ENCODE peak calls at places on chromosomes 12 and 14, in four cellular contexts. One of them, this sample, is unnamed.

GRCh38 chr14:88621090-88621489 is 58.3 kb downstream of the ZC3H14 start:
- DNase-seq in aorta: no peak
- DNase-seq in body of pancreas: no peak
- DNase-seq in H7: no peak
- DNase-seq in this sample: no peak

GRCh38 chr14:105498430-105499255 is 7.6 kb downstream of the TEDC1 start:
- DNase-seq in aorta: peak; percentile 75
- DNase-seq in body of pancreas: no peak
- DNase-seq in H7: peak; percentile 72
- DNase-seq in this sample: no peak

GRCh38 chr12:27779837-27780611 is at the start of the genes KLHL42 and MANSC4:
- DNase-seq in aorta: peak; percentile 94
- DNase-seq in body of pancreas: peak; percentile 78
- DNase-seq in H7: peak; percentile 92
- DNase-seq in this sample: peak; percentile 91

GRCh38 chr12:115261691-115262398 is 577.9 kb upstream of the TBX3 start:
- DNase-seq in aorta: no peak
- DNase-seq in body of pancreas: no peak
- DNase-seq in H7: no peak
- DNase-seq in this sample: no peak

GRCh38 chr12:106710143-106710893 is 64.2 kb upstream of the RIC8B start:
- DNase-seq in aorta: no peak
- DNase-seq in body of pancreas: no peak
- DNase-seq in H7: peak; percentile 37
- DNase-seq in this sample: no peak

GRCh38 chr14:100488057-100488456 is 99.2 kb downstream of the BEGAIN start:
- DNase-seq in aorta: no peak
- DNase-seq in body of pancreas: no peak
- DNase-seq in H7: no peak
- DNase-seq in this sample: no peak

GRCh38 chr14:100440207-100440631 is 117.1 kb downstream of the SLC25A47 start:
- DNase-seq in aorta: no peak
- DNase-seq in body of pancreas: peak; percentile 85
- DNase-seq in H7: peak; percentile 87
- DNase-seq in this sample: peak; percentile 62

GRCh38 chr12:119383206-119383605 is 48.7 kb downstream of the CCDC60 start:
- DNase-seq in aorta: no peak
- DNase-seq in body of pancreas: no peak
- DNase-seq in H7: no peak
- DNase-seq in this sample: no peak

GRCh38 chr14:20530771-20531571 is 25.6 kb downstream of the RNASE10 start:
- DNase-seq in aorta: peak; percentile 87
- DNase-seq in body of pancreas: peak; percentile 72
- DNase-seq in H7: peak; percentile 62
- DNase-seq in this sample: peak; percentile 61

GRCh38 chr12:34398706-34399630 is 376.7 kb downstream of the ALG10 start:
- DNase-seq in aorta: peak; percentile 72
- DNase-seq in body of pancreas: peak; percentile 4
- DNase-seq in H7: peak; percentile 15
- DNase-seq in this sample: peak; percentile 32

GRCh38 chr14:23641180-23641914 is 5.2 kb downstream of the DHRS2 start:
- DNase-seq in aorta: no peak
- DNase-seq in body of pancreas: no peak
- DNase-seq in H7: no peak
- DNase-seq in this sample: no peak

GRCh38 chr14:34355584-34356266 is 106.3 kb downstream of the SPTSSA start:
- DNase-seq in aorta: no peak
- DNase-seq in body of pancreas: no peak
- DNase-seq in H7: no peak
- DNase-seq in this sample: no peak

GRCh38 chr12:15601210-15601800 is 187.9 kb downstream of the EPS8 start:
- DNase-seq in aorta: no peak
- DNase-seq in body of pancreas: no peak
- DNase-seq in H7: no peak
- DNase-seq in this sample: no peak

GRCh38 chr12:26030371-26030770 is 71.9 kb downstream of the RASSF8 start:
- DNase-seq in aorta: no peak
- DNase-seq in body of pancreas: no peak
- DNase-seq in H7: no peak
- DNase-seq in this sample: no peak

GRCh38 chr14:68598621-68599447 is 194.0 kb downstream of the ZFP36L1 start:
- DNase-seq in aorta: peak; percentile 86
- DNase-seq in body of pancreas: peak; percentile 80
- DNase-seq in H7: no peak
- DNase-seq in this sample: peak; percentile 91

DNA sequence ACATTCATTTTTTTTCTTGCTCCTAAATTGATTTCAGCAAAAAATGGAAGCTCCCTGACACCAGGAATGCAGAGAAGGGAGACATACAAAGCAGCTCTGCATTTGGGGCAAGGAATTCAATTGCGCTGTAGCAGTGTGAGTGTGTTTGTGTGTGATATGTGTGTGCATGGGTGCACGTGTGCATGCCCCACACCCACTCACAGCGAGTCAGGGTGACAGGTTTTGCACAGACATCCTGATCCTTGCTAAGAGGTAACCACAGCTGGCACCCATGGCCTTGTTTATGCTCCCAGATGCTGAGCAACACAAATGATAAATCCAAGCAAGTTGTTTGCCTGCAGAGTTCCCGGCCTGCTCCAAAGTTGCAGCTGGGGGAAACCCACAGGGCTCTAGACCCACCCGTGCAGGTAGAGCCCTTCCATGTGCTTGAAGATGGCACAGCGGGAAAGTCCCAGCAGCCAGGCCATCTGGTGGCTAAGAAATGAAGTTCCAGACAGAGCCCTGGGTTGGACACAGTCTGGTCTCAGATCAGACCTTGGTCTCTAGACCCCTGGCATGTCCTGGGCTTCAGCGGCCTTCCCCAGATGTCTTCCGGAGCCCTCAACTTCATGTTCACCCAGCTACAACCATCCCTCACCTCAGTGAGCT is 25.8 kb upstream of the BDKRB2 start:
- DNase-seq in aorta: peak; percentile 57
- DNase-seq in body of pancreas: no peak
- DNase-seq in H7: no peak
- DNase-seq in this sample: no peak
- H3K27me3 ChIP-seq in aorta: no peaks in the 10 kb centered on the region
- H3K27me3 ChIP-seq in body of pancreas: no peaks in the 10 kb centered on the region
- H3K27me3 ChIP-seq in H7: no peaks in the 10 kb centered on the region
- H3K27me3 ChIP-seq in this sample: no peaks in the 10 kb centered on the region

GRCh38 chr12:132290203-132290540 is 39.2 kb downstream of the GALNT9 start:
- DNase-seq in aorta: no peak
- DNase-seq in body of pancreas: no peak
- DNase-seq in H7: no peak
- DNase-seq in this sample: peak; percentile 27

GRCh38 chr12:132295101-132295526 is 34.3 kb downstream of the GALNT9 start:
- DNase-seq in aorta: no peak
- DNase-seq in body of pancreas: no peak
- DNase-seq in H7: no peak
- DNase-seq in this sample: peak; percentile 33

GRCh38 chr12:132291402-132292175 is 37.8 kb downstream of the GALNT9 start:
- DNase-seq in aorta: no peak
- DNase-seq in body of pancreas: no peak
- DNase-seq in H7: no peak
- DNase-seq in this sample: peak; percentile 39

GRCh38 chr12:132294121-132295034 is 35.0 kb downstream of the GALNT9 start:
- DNase-seq in aorta: no peak
- DNase-seq in body of pancreas: no peak
- DNase-seq in H7: no peak
- DNase-seq in this sample: peak; percentile 27

DNA sequence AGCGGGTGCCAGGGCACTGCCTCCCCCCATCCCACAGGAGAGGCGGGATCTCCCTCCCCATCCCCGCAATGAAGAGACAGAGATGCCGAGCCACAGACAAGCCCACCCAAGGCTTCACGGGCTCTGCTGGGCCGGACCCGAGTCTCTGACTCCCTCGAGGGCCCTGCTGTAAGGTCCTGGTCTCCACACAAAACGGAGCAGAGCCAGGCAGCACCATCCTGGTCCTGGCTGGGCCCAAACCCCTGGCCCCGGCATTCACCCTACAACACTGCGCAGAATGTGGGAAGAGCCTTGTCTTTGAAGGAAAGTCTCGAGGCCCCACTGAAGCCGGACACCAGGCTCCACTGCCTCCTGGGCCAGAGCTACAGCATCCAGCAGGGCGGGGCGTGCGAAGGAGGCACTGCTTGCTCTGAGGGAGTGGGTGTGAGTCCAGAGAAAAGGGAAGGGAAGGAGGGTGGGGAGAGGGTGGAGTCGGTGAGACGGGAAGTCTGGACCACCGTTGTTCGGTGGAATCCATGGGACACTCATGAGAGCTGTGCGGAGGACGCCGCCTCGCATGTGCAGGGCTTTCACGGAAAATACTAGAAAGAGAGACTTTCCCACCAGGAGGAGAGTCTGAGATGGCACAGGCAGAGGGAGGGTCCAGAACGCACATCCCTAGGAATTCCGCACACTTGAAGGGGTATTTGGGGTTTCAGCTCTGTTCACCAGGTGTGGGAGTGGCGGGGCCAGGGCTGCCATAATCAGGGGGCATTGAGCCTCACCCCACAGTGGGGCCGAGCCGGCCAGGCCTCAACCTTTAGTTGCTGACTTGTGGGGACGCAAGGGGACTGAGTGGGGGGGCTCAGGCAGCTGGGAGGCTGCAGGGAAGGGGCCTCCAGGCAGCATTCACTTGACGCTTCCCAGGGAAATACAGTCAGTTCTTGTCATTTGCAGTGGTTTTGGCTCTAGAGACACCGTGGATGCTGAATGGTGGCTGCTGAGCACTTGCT is 36.8 kb downstream of the GALNT9 start:
- DNase-seq in aorta: no peak
- DNase-seq in body of pancreas: no peak
- DNase-seq in H7: no peak
- DNase-seq in this sample: no peak
- H3K27me3 ChIP-seq in aorta: no peaks in the 10 kb centered on the region
- H3K27me3 ChIP-seq in body of pancreas: no peaks in the 10 kb centered on the region
- H3K27me3 ChIP-seq in H7: no peaks in the 10 kb centered on the region
- H3K27me3 ChIP-seq in this sample: no peaks in the 10 kb centered on the region

GRCh38 chr14:28769358-28769757 is 2.8 kb downstream of the FOXG1 start:
- DNase-seq in aorta: no peak
- DNase-seq in body of pancreas: no peak
- DNase-seq in H7: no peak
- DNase-seq in this sample: no peak

GRCh38 chr14:28770574-28770973 is 4.0 kb downstream of the FOXG1 start:
- DNase-seq in aorta: no peak
- DNase-seq in body of pancreas: no peak
- DNase-seq in H7: no peak
- DNase-seq in this sample: no peak

GRCh38 chr14:28768549-28768870 is 1.9 kb downstream of the FOXG1 start:
- DNase-seq in aorta: no peak
- DNase-seq in body of pancreas: no peak
- DNase-seq in H7: no peak
- DNase-seq in this sample: no peak

GRCh38 chr14:28771168-28771567 is 4.6 kb downstream of the FOXG1 start:
- DNase-seq in aorta: no peak
- DNase-seq in body of pancreas: no peak
- DNase-seq in H7: no peak
- DNase-seq in this sample: no peak

DNA sequence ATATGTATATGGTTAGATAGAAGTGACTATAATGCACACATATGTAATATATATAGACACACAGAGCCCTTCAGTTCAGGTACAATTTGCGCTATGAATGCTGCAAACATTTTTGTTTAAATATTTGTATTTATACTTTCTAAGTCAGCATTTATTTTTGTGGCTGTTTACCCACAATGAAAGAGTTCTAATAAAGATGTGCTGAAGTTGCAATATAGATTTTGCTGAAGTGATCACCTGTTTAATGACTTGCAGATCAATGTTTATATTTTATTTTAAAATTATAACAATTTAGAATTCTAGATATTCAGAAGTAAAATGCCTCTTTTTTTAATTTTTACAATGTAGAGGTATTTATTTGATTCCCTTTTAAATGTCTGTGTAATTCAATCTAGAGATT is 3.5 kb downstream of the FOXG1 start:
- DNase-seq in aorta: no peak
- DNase-seq in body of pancreas: no peak
- DNase-seq in H7: no peak
- DNase-seq in this sample: no peak
- H3K27me3 ChIP-seq in aorta: no peaks in the 10 kb centered on the region
- H3K27me3 ChIP-seq in body of pancreas: peaks cover 1% of the 10 kb centered on the region
- H3K27me3 ChIP-seq in H7: peaks cover 92% of the 10 kb centered on the region
- H3K27me3 ChIP-seq in this sample: peaks cover 2% of the 10 kb centered on the region

DNA sequence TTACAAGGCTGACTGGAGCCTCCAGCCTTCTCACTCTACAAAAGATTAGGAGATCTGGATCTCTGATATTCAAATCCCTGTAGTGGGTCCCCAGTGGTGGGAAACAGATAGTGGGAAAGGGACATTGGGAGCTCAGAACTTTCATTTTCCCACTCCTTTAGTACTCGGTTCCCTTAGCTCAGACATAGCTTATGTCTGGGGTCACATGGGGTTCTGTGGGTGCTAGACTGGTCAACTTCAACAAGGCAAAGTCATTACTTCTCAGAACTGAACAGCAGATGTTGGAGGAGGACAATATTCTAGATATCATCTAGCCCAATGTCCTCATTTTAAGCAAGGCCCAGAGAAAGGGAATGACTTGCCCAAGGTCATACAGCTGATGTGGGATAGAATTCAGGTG is 19.4 kb upstream of the ITGA5 start:
- DNase-seq in aorta: no peak
- DNase-seq in body of pancreas: no peak
- DNase-seq in H7: no peak
- DNase-seq in this sample: no peak
- H3K27me3 ChIP-seq in aorta: no peaks in the 10 kb centered on the region
- H3K27me3 ChIP-seq in body of pancreas: no peaks in the 10 kb centered on the region
- H3K27me3 ChIP-seq in H7: peaks cover 21% of the 10 kb centered on the region
- H3K27me3 ChIP-seq in this sample: no peaks in the 10 kb centered on the region

GRCh38 chr12:3184485-3184884 is 107.3 kb downstream of the TSPAN9 start:
- DNase-seq in aorta: no peak
- DNase-seq in body of pancreas: no peak
- DNase-seq in H7: no peak
- DNase-seq in this sample: no peak

GRCh38 chr12:3182426-3182825 is 105.2 kb downstream of the TSPAN9 start:
- DNase-seq in aorta: no peak
- DNase-seq in body of pancreas: no peak
- DNase-seq in H7: no peak
- DNase-seq in this sample: peak; percentile 2

GRCh38 chr12:3187846-3188755 is 110.9 kb downstream of the TSPAN9 start:
- DNase-seq in aorta: no peak
- DNase-seq in body of pancreas: no peak
- DNase-seq in H7: no peak
- DNase-seq in this sample: no peak

GRCh38 chr12:3186546-3187237 is 109.5 kb downstream of the TSPAN9 start:
- DNase-seq in aorta: no peak
- DNase-seq in body of pancreas: no peak
- DNase-seq in H7: no peak
- DNase-seq in this sample: no peak

DNA sequence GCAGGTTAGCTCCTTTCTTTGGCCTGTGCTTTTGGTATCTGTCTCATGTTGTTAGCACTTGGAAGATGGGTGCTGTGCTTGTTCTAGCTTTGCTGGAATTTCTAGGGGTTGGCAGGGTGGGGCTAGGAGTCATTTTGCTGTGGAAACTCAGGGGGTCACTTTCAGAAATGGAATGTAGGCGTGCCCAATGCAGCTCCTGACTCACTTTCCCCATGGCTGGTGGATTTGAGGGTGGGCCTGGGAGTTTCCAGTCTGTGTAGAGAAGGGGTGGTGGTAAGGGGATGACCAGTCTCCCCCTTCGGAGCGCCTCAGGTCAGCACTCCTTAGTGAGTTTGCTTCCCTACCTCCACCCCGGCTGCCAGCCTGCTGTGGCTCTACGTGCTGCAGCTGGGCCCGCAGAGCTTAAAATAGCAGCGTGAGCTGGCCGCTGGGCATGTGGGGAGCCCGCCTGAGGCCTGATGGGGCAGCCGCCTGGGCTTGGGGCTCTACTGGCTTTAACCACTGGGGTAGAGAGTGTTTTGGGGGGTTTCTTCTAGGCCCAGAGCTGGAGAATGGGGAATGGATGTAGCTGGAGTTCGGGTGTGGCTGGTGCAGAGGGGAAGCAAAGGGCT is 108.2 kb downstream of the TSPAN9 start:
- DNase-seq in aorta: peak; percentile 89
- DNase-seq in body of pancreas: no peak
- DNase-seq in H7: no peak
- DNase-seq in this sample: peak; percentile 79
- H3K27me3 ChIP-seq in aorta: no peaks in the 10 kb centered on the region
- H3K27me3 ChIP-seq in body of pancreas: no peaks in the 10 kb centered on the region
- H3K27me3 ChIP-seq in H7: no peaks in the 10 kb centered on the region
- H3K27me3 ChIP-seq in this sample: no peaks in the 10 kb centered on the region

This sample was measured in right cardiac atrium.